ENCODE peak calls at places on chromosome 4, in eight cellular contexts. S is endodermal cell, Y is bronchial epithelial cell, W is GM18507, B is astrocyte, I is hepatocyte, O is Peyer's patch, H is lower lobe of right lung. Z is an unnamed sample.

GRCh38 chr4:76087007-76087769 is 12.7 kb downstream of the ART3 start:
- DNase-seq in W (no peak), H (no peak), Y (peak; percentile 72), I (peak; percentile 77), O (no peak), B (peak; percentile 44), S (peak; percentile 85), Z (peak; percentile 62)

GRCh38 chr4:118981171-118981838 is 92.7 kb downstream of the SYNPO2 start:
- DNase-seq in Y (no peak), S (peak; percentile 55), H (no peak), I (no peak), O (no peak), B (peak; percentile 64), W (no peak), Z (no peak)

GRCh38 chr4:133154725-133155124 is 5.6 kb downstream of the PCDH10 start:
- DNase-seq in S (peak; percentile 47), Y (peak; percentile 10), O (no peak), B (peak; percentile 53), W (no peak), H (no peak), I (peak; percentile 57), Z (peak; percentile 23)

GRCh38 chr4:2253160-2254084 is 8.5 kb downstream of the MXD4 start:
- DNase-seq in W (no peak), B (no peak), O (peak; percentile 15), H (peak; percentile 33), I (no peak), Y (no peak), S (no peak), Z (no peak)

GRCh38 chr4:153573881-153574807 is 108.0 kb downstream of the TMEM131L start:
- DNase-seq in B (peak; percentile 76), O (peak; percentile 65), W (no peak), H (peak; percentile 63), I (peak; percentile 74), S (no peak), Y (peak; percentile 56), Z (peak; percentile 37)

GRCh38 chr4:164134388-164134787 is 619.5 kb upstream of the SMIM31 start:
- DNase-seq in H (no peak), B (peak; percentile 0), O (no peak), W (no peak), I (no peak), S (no peak), Y (no peak), Z (no peak)

GRCh38 chr4:69830529-69831269 is 29.2 kb downstream of the SULT1E1 start:
- DNase-seq in I (peak; percentile 76), W (no peak), H (no peak), B (peak; percentile 6), S (peak; percentile 66), Y (peak; percentile 66), O (no peak), Z (no peak)

GRCh38 chr4:142405021-142405991 is 440.8 kb downstream of the INPP4B start:
- DNase-seq in W (no peak), O (peak; percentile 39), B (peak; percentile 76), S (peak; percentile 60), I (peak; percentile 59), Y (peak; percentile 98), H (peak; percentile 40), Z (no peak)

GRCh38 chr4:165328708-165329107 is 1.2 kb downstream of the MSMO1 start:
- DNase-seq in I (peak; percentile 28), O (no peak), H (no peak), W (no peak), Y (peak; percentile 27), S (no peak), B (no peak), Z (no peak)

GRCh38 chr4:17220816-17221215 is 291.1 kb downstream of the QDPR start:
- DNase-seq in W (no peak), B (no peak), Y (no peak), S (no peak), H (no peak), I (no peak), O (no peak), Z (no peak)

GRCh38 chr4:142314686-142315085 is 531.4 kb downstream of the INPP4B start:
- DNase-seq in B (no peak), H (no peak), I (peak; percentile 78), Y (no peak), O (no peak), W (no peak), S (no peak), Z (no peak)

GRCh38 chr4:53461244-53461643 is 83.8 kb downstream of the FIP1L1 start:
- DNase-seq in W (no peak), I (no peak), S (no peak), O (no peak), H (no peak), Y (no peak), B (no peak), Z (no peak)

GRCh38 chr4:28225005-28225404 is 1364.4 kb downstream of the STIM2 start:
- DNase-seq in S (peak; percentile 77), H (no peak), Y (peak; percentile 69), I (peak; percentile 64), O (no peak), B (peak; percentile 9), W (no peak), Z (peak; percentile 8)

GRCh38 chr4:150962245-150962644 is 52.8 kb downstream of the LRBA start:
- DNase-seq in O (no peak), H (no peak), B (no peak), Y (peak; percentile 71), I (no peak), S (no peak), W (no peak), Z (no peak)

GRCh38 chr4:185909959-185910358 is 98.0 kb upstream of the SORBS2 start:
- DNase-seq in W (no peak), B (no peak), Y (no peak), H (no peak), I (no peak), S (no peak), O (no peak), Z (no peak)

GRCh38 chr4:147714575-147715401 is 17.1 kb upstream of the ARHGAP10 start:
- DNase-seq in Y (peak; percentile 70), H (no peak), S (no peak), O (no peak), W (no peak), B (peak; percentile 91), I (no peak), Z (no peak)

GRCh38 chr4:109721033-109721432 is 8.8 kb downstream of the PLA2G12A start:
- DNase-seq in H (no peak), W (no peak), O (no peak), I (no peak), Y (peak; percentile 58), S (no peak), B (peak; percentile 54), Z (no peak)

GRCh38 chr4:15996773-15997172 is 33.8 kb upstream of the FGFBP2 start:
- DNase-seq in H (no peak), Y (no peak), O (no peak), W (no peak), I (no peak), S (no peak), B (no peak), Z (no peak)

GRCh38 chr4:41369680-41370079 is 113.0 kb downstream of the UCHL1 start:
- DNase-seq in Y (peak; percentile 51), S (no peak), I (no peak), B (peak; percentile 22), H (no peak), W (no peak), O (no peak), Z (no peak)

GRCh38 chr4:89221175-89221867 is 86.3 kb downstream of the GPRIN3 start:
- DNase-seq in H (no peak), W (no peak), I (peak; percentile 15), S (no peak), Y (no peak), O (no peak), B (no peak), Z (peak; percentile 3)

GRCh38 chr4:98262431-98262830 is 1.2 kb downstream of the RAP1GDS1 start:
- DNase-seq in W (no peak), H (no peak), Y (no peak), I (no peak), S (no peak), O (no peak), B (no peak), Z (no peak)

GRCh38 chr4:145130788-145131398 is 32.8 kb downstream of the ABCE1 start:
- DNase-seq in S (no peak), I (no peak), H (no peak), O (no peak), Y (peak; percentile 44), B (peak; percentile 95), W (no peak), Z (no peak)

GRCh38 chr4:2058264-2059033 is 678 bp upstream of the NAT8L start:
- DNase-seq in W (no peak), I (peak; percentile 38), Y (no peak), O (no peak), H (peak; percentile 42), S (peak; percentile 71), B (no peak), Z (no peak)

GRCh38 chr4:110196206-110196870 is 2.1 kb downstream of the ELOVL6 start:
- DNase-seq in Y (no peak), I (peak; percentile 74), H (peak; percentile 71), O (peak; percentile 44), S (peak; percentile 90), W (no peak), B (no peak), Z (no peak)

GRCh38 chr4:3251691-3252479 is 2.9 kb downstream of the MSANTD1 start:
- DNase-seq in O (no peak), B (no peak), S (peak; percentile 34), H (peak; percentile 44), Y (no peak), W (no peak), I (no peak), Z (no peak)

GRCh38 chr4:3709846-3710441 is 56.2 kb upstream of the ADRA2C start:
- DNase-seq in W (no peak), H (peak; percentile 39), I (no peak), B (no peak), S (peak; percentile 44), Y (no peak), O (no peak), Z (no peak)

GRCh38 chr4:48991357-48991756 is 5.3 kb downstream of the CWH43 start:
- DNase-seq in H (no peak), I (no peak), B (no peak), Y (peak; percentile 55), W (no peak), S (no peak), O (no peak), Z (no peak)

GRCh38 chr4:184851200-184851541 is 25.4 kb upstream of the ACSL1 start:
- DNase-seq in O (peak; percentile 70), W (no peak), H (no peak), Y (peak; percentile 27), I (no peak), B (no peak), S (no peak), Z (no peak)